ENCODE peak calls at places on chromosome 1, in six cellular contexts. One of them, this sample, is unnamed.

GRCh38 chr1:183283286-183283685 is 97.2 kb downstream of the LAMC2 start:
- DNase-seq in GM12878: no peak
- DNase-seq in K562: no peak
- DNase-seq in HepG2: no peak
- DNase-seq in A549: no peak
- DNase-seq in endothelial cell of umbilical vein: no peak
- DNase-seq in this sample: no peak

GRCh38 chr1:244968431-244968830 is 104.1 kb upstream of the HNRNPU start:
- DNase-seq in GM12878: no peak
- DNase-seq in K562: no peak
- DNase-seq in HepG2: no peak
- DNase-seq in A549: no peak
- DNase-seq in endothelial cell of umbilical vein: peak; percentile 56
- DNase-seq in this sample: no peak

GRCh38 chr1:228084325-228084724 is 1.8 kb downstream of the ARF1 start:
- DNase-seq in GM12878: no peak
- DNase-seq in K562: no peak
- DNase-seq in HepG2: no peak
- DNase-seq in A549: no peak
- DNase-seq in endothelial cell of umbilical vein: peak; percentile 32
- DNase-seq in this sample: peak; percentile 80

GRCh38 chr1:248924696-248925532 is 18.9 kb downstream of the PGBD2 start:
- DNase-seq in GM12878: peak; percentile 33
- DNase-seq in K562: peak; percentile 41
- DNase-seq in HepG2: peak; percentile 61
- DNase-seq in A549: peak; percentile 54
- DNase-seq in endothelial cell of umbilical vein: peak; percentile 50
- DNase-seq in this sample: peak; percentile 89

GRCh38 chr1:219506337-219506944 is 106.5 kb downstream of the ZC3H11B start:
- DNase-seq in GM12878: no peak
- DNase-seq in K562: no peak
- DNase-seq in HepG2: no peak
- DNase-seq in A549: no peak
- DNase-seq in endothelial cell of umbilical vein: no peak
- DNase-seq in this sample: no peak

GRCh38 chr1:52637946-52638345 is 5.0 kb downstream of the SHISAL2A start:
- DNase-seq in GM12878: no peak
- DNase-seq in K562: no peak
- DNase-seq in HepG2: no peak
- DNase-seq in A549: no peak
- DNase-seq in endothelial cell of umbilical vein: no peak
- DNase-seq in this sample: no peak

GRCh38 chr1:38932496-38933014 is 9.1 kb downstream of the RHBDL2 start:
- DNase-seq in GM12878: no peak
- DNase-seq in K562: no peak
- DNase-seq in HepG2: no peak
- DNase-seq in A549: no peak
- DNase-seq in endothelial cell of umbilical vein: no peak
- DNase-seq in this sample: no peak

GRCh38 chr1:224219612-224220011 is 36.6 kb downstream of the DEGS1 start:
- DNase-seq in GM12878: no peak
- DNase-seq in K562: no peak
- DNase-seq in HepG2: no peak
- DNase-seq in A549: no peak
- DNase-seq in endothelial cell of umbilical vein: peak; percentile 26
- DNase-seq in this sample: no peak

GRCh38 chr1:65512967-65513777 is 92.7 kb downstream of the LEPR start:
- DNase-seq in GM12878: no peak
- DNase-seq in K562: no peak
- DNase-seq in HepG2: no peak
- DNase-seq in A549: no peak
- DNase-seq in endothelial cell of umbilical vein: peak; percentile 55
- DNase-seq in this sample: no peak

GRCh38 chr1:199422206-199422605 is 605.3 kb upstream of the NR5A2 start:
- DNase-seq in GM12878: no peak
- DNase-seq in K562: no peak
- DNase-seq in HepG2: no peak
- DNase-seq in A549: no peak
- DNase-seq in endothelial cell of umbilical vein: peak; percentile 53
- DNase-seq in this sample: peak; percentile 20

GRCh38 chr1:171645553-171646336 is 6.7 kb downstream of the MYOC start:
- DNase-seq in GM12878: no peak
- DNase-seq in K562: no peak
- DNase-seq in HepG2: no peak
- DNase-seq in A549: no peak
- DNase-seq in endothelial cell of umbilical vein: no peak
- DNase-seq in this sample: no peak

GRCh38 chr1:240831191-240831631 is 219.3 kb upstream of the GREM2 start:
- DNase-seq in GM12878: no peak
- DNase-seq in K562: no peak
- DNase-seq in HepG2: no peak
- DNase-seq in A549: no peak
- DNase-seq in endothelial cell of umbilical vein: peak; percentile 89
- DNase-seq in this sample: no peak

GRCh38 chr1:220775238-220775853 is 11.4 kb upstream of the MTARC1 start:
- DNase-seq in GM12878: no peak
- DNase-seq in K562: peak; percentile 50
- DNase-seq in HepG2: peak; percentile 16
- DNase-seq in A549: peak; percentile 47
- DNase-seq in endothelial cell of umbilical vein: peak; percentile 49
- DNase-seq in this sample: peak; percentile 51

GRCh38 chr1:183241446-183241845 is 55.4 kb downstream of the LAMC2 start:
- DNase-seq in GM12878: no peak
- DNase-seq in K562: no peak
- DNase-seq in HepG2: no peak
- DNase-seq in A549: no peak
- DNase-seq in endothelial cell of umbilical vein: no peak
- DNase-seq in this sample: no peak

GRCh38 chr1:41418868-41419583 is 57.8 kb downstream of the FOXO6 start:
- DNase-seq in GM12878: no peak
- DNase-seq in K562: no peak
- DNase-seq in HepG2: peak; percentile 34
- DNase-seq in A549: peak; percentile 73
- DNase-seq in endothelial cell of umbilical vein: peak; percentile 67
- DNase-seq in this sample: no peak

GRCh38 chr1:214002472-214002871 is 14.7 kb downstream of the PROX1 start:
- DNase-seq in GM12878: no peak
- DNase-seq in K562: peak; percentile 34
- DNase-seq in HepG2: peak; percentile 78
- DNase-seq in A549: no peak
- DNase-seq in endothelial cell of umbilical vein: peak; percentile 95
- DNase-seq in this sample: no peak

GRCh38 chr1:88985033-88985432 is 7.4 kb downstream of the KYAT3 start:
- DNase-seq in GM12878: no peak
- DNase-seq in K562: no peak
- DNase-seq in HepG2: peak; percentile 88
- DNase-seq in A549: peak; percentile 7
- DNase-seq in endothelial cell of umbilical vein: peak; percentile 93
- DNase-seq in this sample: no peak

GRCh38 chr1:82225407-82226197 is 424.9 kb downstream of the ADGRL2 start:
- DNase-seq in GM12878: peak; percentile 12
- DNase-seq in K562: no peak
- DNase-seq in HepG2: no peak
- DNase-seq in A549: no peak
- DNase-seq in endothelial cell of umbilical vein: peak; percentile 78
- DNase-seq in this sample: peak; percentile 57

GRCh38 chr1:84704872-84705426 is 14.7 kb upstream of the SSX2IP start:
- DNase-seq in GM12878: no peak
- DNase-seq in K562: no peak
- DNase-seq in HepG2: no peak
- DNase-seq in A549: no peak
- DNase-seq in endothelial cell of umbilical vein: no peak
- DNase-seq in this sample: peak; percentile 73

GRCh38 chr1:58157281-58157680 is 389.2 kb downstream of the OMA1 start:
- DNase-seq in GM12878: no peak
- DNase-seq in K562: no peak
- DNase-seq in HepG2: no peak
- DNase-seq in A549: no peak
- DNase-seq in endothelial cell of umbilical vein: no peak
- DNase-seq in this sample: no peak

GRCh38 chr1:65694126-65694525 is 98.6 kb upstream of the PDE4B start:
- DNase-seq in GM12878: no peak
- DNase-seq in K562: no peak
- DNase-seq in HepG2: no peak
- DNase-seq in A549: no peak
- DNase-seq in endothelial cell of umbilical vein: no peak
- DNase-seq in this sample: no peak

GRCh38 chr1:63698001-63698838 is 75.6 kb upstream of the ROR1 start:
- DNase-seq in GM12878: no peak
- DNase-seq in K562: no peak
- DNase-seq in HepG2: no peak
- DNase-seq in A549: peak; percentile 44
- DNase-seq in endothelial cell of umbilical vein: peak; percentile 84
- DNase-seq in this sample: no peak

GRCh38 chr1:196654271-196654670 is 2.4 kb downstream of the CFH start:
- DNase-seq in GM12878: no peak
- DNase-seq in K562: no peak
- DNase-seq in HepG2: no peak
- DNase-seq in A549: no peak
- DNase-seq in endothelial cell of umbilical vein: peak; percentile 27
- DNase-seq in this sample: no peak

GRCh38 chr1:230327892-230328284 is 98.2 kb downstream of the PGBD5 start:
- DNase-seq in GM12878: peak; percentile 5
- DNase-seq in K562: peak; percentile 46
- DNase-seq in HepG2: no peak
- DNase-seq in A549: peak; percentile 71
- DNase-seq in endothelial cell of umbilical vein: no peak
- DNase-seq in this sample: no peak

GRCh38 chr1:187091666-187092065 is 262.9 kb downstream of the PLA2G4A start:
- DNase-seq in GM12878: no peak
- DNase-seq in K562: no peak
- DNase-seq in HepG2: no peak
- DNase-seq in A549: peak; percentile 6
- DNase-seq in endothelial cell of umbilical vein: no peak
- DNase-seq in this sample: no peak

GRCh38 chr1:50968021-50968883 is 1.8 kb upstream of the CDKN2C start:
- DNase-seq in GM12878: no peak
- DNase-seq in K562: peak; percentile 96
- DNase-seq in HepG2: peak; percentile 76
- DNase-seq in A549: peak; percentile 57
- DNase-seq in endothelial cell of umbilical vein: peak; percentile 94
- DNase-seq in this sample: peak; percentile 96

GRCh38 chr1:50970508-50970885 is 452 bp downstream of the CDKN2C start:
- DNase-seq in GM12878: no peak
- DNase-seq in K562: no peak
- DNase-seq in HepG2: no peak
- DNase-seq in A549: no peak
- DNase-seq in endothelial cell of umbilical vein: no peak
- DNase-seq in this sample: no peak

GRCh38 chr1:50969611-50970507 is at the start of gene CDKN2C:
- DNase-seq in GM12878: no peak
- DNase-seq in K562: peak; percentile 76
- DNase-seq in HepG2: peak; percentile 72
- DNase-seq in A549: no peak
- DNase-seq in endothelial cell of umbilical vein: peak; percentile 85
- DNase-seq in this sample: peak; percentile 83

GRCh38 chr1:50967416-50968020 is 2.5 kb upstream of the CDKN2C start:
- DNase-seq in GM12878: no peak
- DNase-seq in K562: peak; percentile 50
- DNase-seq in HepG2: no peak
- DNase-seq in A549: no peak
- DNase-seq in endothelial cell of umbilical vein: peak; percentile 23
- DNase-seq in this sample: peak; percentile 50

GRCh38 chr1:50968884-50969610 is 998 bp upstream of the CDKN2C start:
- DNase-seq in GM12878: no peak
- DNase-seq in K562: peak; percentile 71
- DNase-seq in HepG2: no peak
- DNase-seq in A549: no peak
- DNase-seq in endothelial cell of umbilical vein: peak; percentile 57
- DNase-seq in this sample: peak; percentile 83
- TF ChIP-seq MYC in GM12878: no peak
- TF ChIP-seq MYC in K562: no peak
- TF ChIP-seq MYC in HepG2: peak; percentile 39
- TF ChIP-seq MYC in A549: no peak
- TF ChIP-seq MYC in endothelial cell of umbilical vein: no peak
- TF ChIP-seq MYC in this sample: no peak

GRCh38 chr1:156767879-156768608 is 709 bp downstream of the PRCC start:
- DNase-seq in GM12878: no peak
- DNase-seq in K562: peak; percentile 39
- DNase-seq in HepG2: no peak
- DNase-seq in A549: no peak
- DNase-seq in endothelial cell of umbilical vein: peak; percentile 42
- DNase-seq in this sample: peak; percentile 61

GRCh38 chr1:156766288-156767100 is 841 bp upstream of the PRCC start:
- DNase-seq in GM12878: no peak
- DNase-seq in K562: no peak
- DNase-seq in HepG2: no peak
- DNase-seq in A549: no peak
- DNase-seq in endothelial cell of umbilical vein: no peak
- DNase-seq in this sample: no peak

GRCh38 chr1:156765664-156766063 is 1.7 kb upstream of the PRCC start:
- DNase-seq in GM12878: no peak
- DNase-seq in K562: no peak
- DNase-seq in HepG2: no peak
- DNase-seq in A549: no peak
- DNase-seq in endothelial cell of umbilical vein: no peak
- DNase-seq in this sample: no peak

GRCh38 chr1:156768610-156769295 is 1.4 kb downstream of the PRCC start:
- DNase-seq in GM12878: no peak
- DNase-seq in K562: no peak
- DNase-seq in HepG2: no peak
- DNase-seq in A549: no peak
- DNase-seq in endothelial cell of umbilical vein: no peak
- DNase-seq in this sample: no peak

GRCh38 chr1:156767101-156767878 is at the start of gene PRCC:
- DNase-seq in GM12878: peak; percentile 100
- DNase-seq in K562: peak; percentile 90
- DNase-seq in HepG2: peak; percentile 99
- DNase-seq in A549: peak; percentile 90
- DNase-seq in endothelial cell of umbilical vein: peak; percentile 100
- DNase-seq in this sample: peak; percentile 100
- TF ChIP-seq POLR2A in GM12878: peak; percentile 84
- TF ChIP-seq POLR2A in K562: peak; percentile 79
- TF ChIP-seq POLR2A in HepG2: peak; percentile 49
- TF ChIP-seq POLR2A in A549: peak; percentile 22
- TF ChIP-seq POLR2A in endothelial cell of umbilical vein: no peak
- TF ChIP-seq POLR2A in this sample: peak; percentile 64

GRCh38 chr1:46961066-46961758 is 19.9 kb upstream of the CYP4A11 start:
- DNase-seq in GM12878: no peak
- DNase-seq in K562: no peak
- DNase-seq in HepG2: no peak
- DNase-seq in A549: no peak
- DNase-seq in endothelial cell of umbilical vein: no peak
- DNase-seq in this sample: no peak
- TF ChIP-seq MYC in GM12878: no peak
- TF ChIP-seq MYC in K562: no peak
- TF ChIP-seq MYC in HepG2: no peak
- TF ChIP-seq MYC in A549: no peak
- TF ChIP-seq MYC in endothelial cell of umbilical vein: no peak
- TF ChIP-seq MYC in this sample: no peak

DNA sequence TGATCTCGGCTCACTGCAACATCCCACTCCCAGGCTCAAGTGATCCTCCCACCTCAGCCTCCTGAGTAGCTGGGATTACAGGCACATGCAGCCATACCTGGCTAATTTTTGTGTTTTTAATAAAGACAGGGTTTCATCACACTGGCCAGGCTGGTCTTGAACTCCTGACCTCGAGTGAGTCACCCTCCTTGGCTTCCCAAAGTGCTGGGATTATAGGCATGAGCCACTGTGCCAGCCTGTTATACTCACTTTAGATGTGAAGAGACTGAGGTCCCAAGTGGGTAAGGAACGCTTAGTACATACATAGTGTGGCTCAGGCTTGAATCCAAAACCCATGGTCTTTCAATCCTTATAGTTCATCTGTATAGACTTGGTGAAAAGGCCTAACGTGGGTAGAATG is 63.7 kb upstream of the EPS8L3 start:
- DNase-seq in GM12878: no peak
- DNase-seq in K562: peak; percentile 1
- DNase-seq in HepG2: no peak
- DNase-seq in A549: no peak
- DNase-seq in endothelial cell of umbilical vein: no peak
- DNase-seq in this sample: no peak
- TF ChIP-seq POLR2A in GM12878: no peak
- TF ChIP-seq POLR2A in K562: no peak
- TF ChIP-seq POLR2A in HepG2: no peak
- TF ChIP-seq POLR2A in A549: no peak
- TF ChIP-seq POLR2A in endothelial cell of umbilical vein: no peak
- TF ChIP-seq POLR2A in this sample: no peak